ENCODE peak calls at places on chromosomes 2 and 18, in seven cellular contexts. One of them, this sample, is unnamed.

GRCh38 chr2:225994748-225995405 is 595.4 kb downstream of the NYAP2 start:
- DNase-seq in activated CD8-positive, alpha-beta T cell treated with anti-CD3 and anti-CD28 coated beads for 36 hours: no peak
- DNase-seq in breast epithelium: no peak
- DNase-seq in AG10803: peak; percentile 45
- DNase-seq in MCF 10A: peak; percentile 13
- DNase-seq in SK-N-SH: no peak
- DNase-seq in AG04449: no peak
- DNase-seq in this sample: no peak

GRCh38 chr18:60552948-60553347 is 180.4 kb upstream of the MC4R start:
- DNase-seq in MCF 10A: no peak
- DNase-seq in activated CD8-positive, alpha-beta T cell treated with anti-CD3 and anti-CD28 coated beads for 36 hours: no peak
- DNase-seq in AG04449: no peak
- DNase-seq in AG10803: no peak
- DNase-seq in SK-N-SH: no peak
- DNase-seq in breast epithelium: no peak
- DNase-seq in this sample: no peak

GRCh38 chr2:172084734-172085459 is 410 bp upstream of the DLX1 start:
- DNase-seq in breast epithelium: no peak
- DNase-seq in SK-N-SH: peak; percentile 93
- DNase-seq in AG04449: peak; percentile 89
- DNase-seq in activated CD8-positive, alpha-beta T cell treated with anti-CD3 and anti-CD28 coated beads for 36 hours: peak; percentile 80
- DNase-seq in MCF 10A: peak; percentile 96
- DNase-seq in AG10803: peak; percentile 97
- DNase-seq in this sample: peak; percentile 87

GRCh38 chr2:119544075-119545031 is at the start of gene CFAP221:
- DNase-seq in MCF 10A: peak; percentile 55
- DNase-seq in AG10803: peak; percentile 49
- DNase-seq in activated CD8-positive, alpha-beta T cell treated with anti-CD3 and anti-CD28 coated beads for 36 hours: peak; percentile 78
- DNase-seq in SK-N-SH: peak; percentile 94
- DNase-seq in AG04449: no peak
- DNase-seq in breast epithelium: peak; percentile 28
- DNase-seq in this sample: peak; percentile 64

GRCh38 chr2:227373389-227373788 is 5.7 kb downstream of the TM4SF20 start:
- DNase-seq in AG04449: no peak
- DNase-seq in MCF 10A: no peak
- DNase-seq in SK-N-SH: no peak
- DNase-seq in activated CD8-positive, alpha-beta T cell treated with anti-CD3 and anti-CD28 coated beads for 36 hours: no peak
- DNase-seq in breast epithelium: no peak
- DNase-seq in AG10803: no peak
- DNase-seq in this sample: no peak

GRCh38 chr18:59041819-59042476 is 97.7 kb upstream of the SEC11C start:
- DNase-seq in activated CD8-positive, alpha-beta T cell treated with anti-CD3 and anti-CD28 coated beads for 36 hours: no peak
- DNase-seq in MCF 10A: no peak
- DNase-seq in SK-N-SH: no peak
- DNase-seq in AG04449: no peak
- DNase-seq in AG10803: no peak
- DNase-seq in breast epithelium: no peak
- DNase-seq in this sample: no peak

GRCh38 chr2:42493885-42494433 is at the start of gene KCNG3:
- DNase-seq in breast epithelium: no peak
- DNase-seq in AG10803: peak; percentile 7
- DNase-seq in MCF 10A: no peak
- DNase-seq in SK-N-SH: peak; percentile 96
- DNase-seq in activated CD8-positive, alpha-beta T cell treated with anti-CD3 and anti-CD28 coated beads for 36 hours: peak; percentile 73
- DNase-seq in AG04449: no peak
- DNase-seq in this sample: peak; percentile 81

GRCh38 chr2:231604101-231604684 is 11.5 kb downstream of the TEX44 start:
- DNase-seq in MCF 10A: peak; percentile 33
- DNase-seq in activated CD8-positive, alpha-beta T cell treated with anti-CD3 and anti-CD28 coated beads for 36 hours: no peak
- DNase-seq in AG04449: no peak
- DNase-seq in breast epithelium: peak; percentile 48
- DNase-seq in SK-N-SH: no peak
- DNase-seq in AG10803: no peak
- DNase-seq in this sample: peak; percentile 74

GRCh38 chr18:13539050-13539449 is 187.3 kb downstream of the FAM210A start:
- DNase-seq in activated CD8-positive, alpha-beta T cell treated with anti-CD3 and anti-CD28 coated beads for 36 hours: peak; percentile 67
- DNase-seq in SK-N-SH: no peak
- DNase-seq in breast epithelium: no peak
- DNase-seq in AG04449: no peak
- DNase-seq in MCF 10A: no peak
- DNase-seq in AG10803: no peak
- DNase-seq in this sample: no peak

GRCh38 chr2:140600116-140600515 is 1530.7 kb downstream of the LRP1B start:
- DNase-seq in breast epithelium: no peak
- DNase-seq in AG10803: peak; percentile 13
- DNase-seq in SK-N-SH: no peak
- DNase-seq in MCF 10A: peak; percentile 6
- DNase-seq in activated CD8-positive, alpha-beta T cell treated with anti-CD3 and anti-CD28 coated beads for 36 hours: no peak
- DNase-seq in AG04449: no peak
- DNase-seq in this sample: no peak

GRCh38 chr2:162968306-162968705 is 129.7 kb upstream of the KCNH7 start:
- DNase-seq in AG10803: no peak
- DNase-seq in activated CD8-positive, alpha-beta T cell treated with anti-CD3 and anti-CD28 coated beads for 36 hours: no peak
- DNase-seq in AG04449: no peak
- DNase-seq in breast epithelium: no peak
- DNase-seq in MCF 10A: no peak
- DNase-seq in SK-N-SH: no peak
- DNase-seq in this sample: no peak

GRCh38 chr2:108629417-108629816 is 89.9 kb upstream of the RANBP2 start:
- DNase-seq in AG10803: no peak
- DNase-seq in AG04449: no peak
- DNase-seq in activated CD8-positive, alpha-beta T cell treated with anti-CD3 and anti-CD28 coated beads for 36 hours: no peak
- DNase-seq in MCF 10A: no peak
- DNase-seq in SK-N-SH: no peak
- DNase-seq in breast epithelium: no peak
- DNase-seq in this sample: peak; percentile 65

GRCh38 chr2:113124181-113124961 is 3.0 kb upstream of the IL1RN start:
- DNase-seq in MCF 10A: peak; percentile 66
- DNase-seq in AG04449: no peak
- DNase-seq in SK-N-SH: no peak
- DNase-seq in AG10803: peak; percentile 33
- DNase-seq in activated CD8-positive, alpha-beta T cell treated with anti-CD3 and anti-CD28 coated beads for 36 hours: peak; percentile 48
- DNase-seq in breast epithelium: no peak
- DNase-seq in this sample: no peak

GRCh38 chr2:84492571-84492970 is 23.7 kb upstream of the DNAH6 start:
- DNase-seq in activated CD8-positive, alpha-beta T cell treated with anti-CD3 and anti-CD28 coated beads for 36 hours: no peak
- DNase-seq in breast epithelium: no peak
- DNase-seq in AG04449: no peak
- DNase-seq in AG10803: peak; percentile 40
- DNase-seq in MCF 10A: no peak
- DNase-seq in SK-N-SH: no peak
- DNase-seq in this sample: no peak

GRCh38 chr2:63632382-63632781 is 43.6 kb downstream of the MDH1 start:
- DNase-seq in AG04449: no peak
- DNase-seq in MCF 10A: no peak
- DNase-seq in activated CD8-positive, alpha-beta T cell treated with anti-CD3 and anti-CD28 coated beads for 36 hours: no peak
- DNase-seq in breast epithelium: no peak
- DNase-seq in SK-N-SH: no peak
- DNase-seq in AG10803: no peak
- DNase-seq in this sample: no peak

GRCh38 chr2:120269076-120269744 is 16.6 kb downstream of the RALB start:
- DNase-seq in SK-N-SH: no peak
- DNase-seq in activated CD8-positive, alpha-beta T cell treated with anti-CD3 and anti-CD28 coated beads for 36 hours: peak; percentile 29
- DNase-seq in AG10803: no peak
- DNase-seq in AG04449: no peak
- DNase-seq in MCF 10A: no peak
- DNase-seq in breast epithelium: no peak
- DNase-seq in this sample: no peak

GRCh38 chr2:158799181-158799580 is 4.1 kb downstream of the DAPL1 start:
- DNase-seq in AG10803: no peak
- DNase-seq in breast epithelium: no peak
- DNase-seq in activated CD8-positive, alpha-beta T cell treated with anti-CD3 and anti-CD28 coated beads for 36 hours: no peak
- DNase-seq in AG04449: no peak
- DNase-seq in SK-N-SH: no peak
- DNase-seq in MCF 10A: no peak
- DNase-seq in this sample: no peak

GRCh38 chr2:10286216-10287037 is 16.3 kb upstream of the HPCAL1 start:
- DNase-seq in breast epithelium: no peak
- DNase-seq in AG04449: no peak
- DNase-seq in AG10803: no peak
- DNase-seq in MCF 10A: peak; percentile 33
- DNase-seq in activated CD8-positive, alpha-beta T cell treated with anti-CD3 and anti-CD28 coated beads for 36 hours: no peak
- DNase-seq in SK-N-SH: peak; percentile 93
- DNase-seq in this sample: no peak

DNA sequence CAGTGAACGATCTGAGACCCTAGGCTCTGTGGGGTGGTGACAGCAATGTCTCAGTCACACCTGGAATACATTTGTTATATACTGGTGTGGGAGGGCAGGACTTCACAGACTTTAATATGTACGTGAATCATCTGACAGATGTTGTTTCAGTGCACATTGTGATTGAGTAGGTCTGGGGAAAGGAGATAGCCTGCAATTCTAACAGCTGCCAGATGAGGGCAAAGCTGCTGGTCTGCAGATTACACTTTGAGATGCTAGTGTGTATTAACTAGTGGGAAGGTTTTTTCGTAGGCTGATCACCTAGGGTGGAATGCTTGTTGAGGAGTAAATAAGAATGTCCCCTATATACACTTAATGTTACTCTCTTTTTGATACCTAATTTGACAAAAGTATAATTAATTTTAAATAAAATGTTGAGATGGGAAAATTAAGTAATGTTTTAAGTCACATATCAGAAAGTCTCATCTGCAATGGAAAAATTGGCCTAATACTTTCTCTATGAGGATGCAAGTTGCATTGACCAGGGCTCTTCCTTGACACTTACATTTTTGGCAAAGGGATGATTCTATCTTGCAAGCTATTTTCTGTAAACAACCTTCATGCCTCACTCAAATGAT is 496.9 kb upstream of the HNMT start:
- DNase-seq in breast epithelium: no peak
- DNase-seq in AG10803: peak; percentile 33
- DNase-seq in SK-N-SH: peak; percentile 44
- DNase-seq in AG04449: no peak
- DNase-seq in activated CD8-positive, alpha-beta T cell treated with anti-CD3 and anti-CD28 coated beads for 36 hours: peak; percentile 38
- DNase-seq in MCF 10A: peak; percentile 73
- DNase-seq in this sample: peak; percentile 14
- TF ChIP-seq CTCF in breast epithelium: no peak
- TF ChIP-seq CTCF in AG10803: peak; percentile 66
- TF ChIP-seq CTCF in SK-N-SH: peak; percentile 63
- TF ChIP-seq CTCF in AG04449: peak; percentile 31
- TF ChIP-seq CTCF in activated CD8-positive, alpha-beta T cell treated with anti-CD3 and anti-CD28 coated beads for 36 hours: peak; percentile 50
- TF ChIP-seq CTCF in MCF 10A: peak; percentile 60
- TF ChIP-seq CTCF in this sample: peak; percentile 54

DNA sequence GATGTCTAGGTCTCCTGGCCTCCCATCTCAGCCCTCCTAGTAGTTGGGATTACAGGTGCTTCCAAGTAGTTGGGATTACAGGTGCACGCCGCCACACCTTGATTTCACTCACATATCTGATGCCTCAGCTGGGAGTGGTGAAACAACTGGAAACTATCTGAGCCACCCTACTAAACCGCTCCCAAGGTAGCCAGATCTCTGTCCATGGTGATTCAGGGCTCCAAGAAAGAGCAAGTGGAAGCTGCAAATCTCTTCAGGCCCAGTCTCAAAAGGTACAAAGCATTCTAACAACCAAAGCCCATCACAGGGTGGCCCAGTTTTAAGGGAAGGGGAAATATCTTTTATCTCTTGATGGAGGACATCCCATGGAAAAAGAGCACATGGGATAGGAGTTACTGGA is 19.0 kb downstream of the C1GALT1C1L start:
- DNase-seq in activated CD8-positive, alpha-beta T cell treated with anti-CD3 and anti-CD28 coated beads for 36 hours: no peak
- DNase-seq in breast epithelium: no peak
- DNase-seq in SK-N-SH: no peak
- DNase-seq in AG04449: no peak
- DNase-seq in AG10803: no peak
- DNase-seq in MCF 10A: no peak
- DNase-seq in this sample: no peak
- TF ChIP-seq CTCF in activated CD8-positive, alpha-beta T cell treated with anti-CD3 and anti-CD28 coated beads for 36 hours: no peak
- TF ChIP-seq CTCF in breast epithelium: no peak
- TF ChIP-seq CTCF in SK-N-SH: no peak
- TF ChIP-seq CTCF in AG04449: no peak
- TF ChIP-seq CTCF in AG10803: no peak
- TF ChIP-seq CTCF in MCF 10A: no peak
- TF ChIP-seq CTCF in this sample: no peak

DNA sequence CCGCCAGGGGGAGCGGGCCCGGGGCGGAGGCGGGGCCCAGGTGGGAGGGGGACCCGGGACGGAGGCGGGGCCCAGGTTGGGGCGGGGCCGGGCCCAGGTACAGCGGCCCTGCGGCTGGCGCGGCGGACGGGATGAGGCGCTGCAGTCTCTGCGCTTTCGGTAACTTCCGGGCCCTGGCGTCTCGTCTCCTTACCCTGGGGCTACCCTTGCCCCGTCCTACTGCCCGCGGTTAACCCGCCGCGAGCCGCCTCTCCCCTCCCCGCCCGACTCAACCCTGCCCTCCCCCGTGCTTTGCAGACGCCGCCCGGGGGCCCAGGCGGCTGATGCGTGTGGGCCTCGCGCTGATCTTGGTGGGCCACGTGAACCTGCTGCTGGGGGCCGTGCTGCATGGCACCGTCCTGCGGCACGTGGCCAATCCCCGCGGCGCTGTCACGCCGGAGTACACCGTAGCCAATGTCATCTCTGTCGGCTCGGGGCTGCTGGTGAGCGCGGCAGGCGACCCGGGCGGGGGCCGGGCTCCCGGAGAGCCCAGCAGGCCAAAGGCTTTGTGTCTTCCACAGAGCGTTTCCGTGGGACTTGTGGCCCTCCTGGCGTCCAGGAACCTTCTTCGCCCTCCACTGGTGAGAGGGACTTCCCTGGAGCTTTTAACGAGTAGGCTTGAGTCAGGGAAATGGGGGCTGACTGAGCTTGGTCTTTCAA is at the start of gene KRTCAP3:
- DNase-seq in SK-N-SH: peak; percentile 58
- DNase-seq in activated CD8-positive, alpha-beta T cell treated with anti-CD3 and anti-CD28 coated beads for 36 hours: no peak
- DNase-seq in MCF 10A: peak; percentile 35
- DNase-seq in breast epithelium: peak; percentile 29
- DNase-seq in AG04449: no peak
- DNase-seq in AG10803: no peak
- DNase-seq in this sample: peak; percentile 82
- TF ChIP-seq CTCF in SK-N-SH: no peak
- TF ChIP-seq CTCF in activated CD8-positive, alpha-beta T cell treated with anti-CD3 and anti-CD28 coated beads for 36 hours: no peak
- TF ChIP-seq CTCF in MCF 10A: no peak
- TF ChIP-seq CTCF in breast epithelium: no peak
- TF ChIP-seq CTCF in AG04449: no peak
- TF ChIP-seq CTCF in AG10803: no peak
- TF ChIP-seq CTCF in this sample: no peak

DNA sequence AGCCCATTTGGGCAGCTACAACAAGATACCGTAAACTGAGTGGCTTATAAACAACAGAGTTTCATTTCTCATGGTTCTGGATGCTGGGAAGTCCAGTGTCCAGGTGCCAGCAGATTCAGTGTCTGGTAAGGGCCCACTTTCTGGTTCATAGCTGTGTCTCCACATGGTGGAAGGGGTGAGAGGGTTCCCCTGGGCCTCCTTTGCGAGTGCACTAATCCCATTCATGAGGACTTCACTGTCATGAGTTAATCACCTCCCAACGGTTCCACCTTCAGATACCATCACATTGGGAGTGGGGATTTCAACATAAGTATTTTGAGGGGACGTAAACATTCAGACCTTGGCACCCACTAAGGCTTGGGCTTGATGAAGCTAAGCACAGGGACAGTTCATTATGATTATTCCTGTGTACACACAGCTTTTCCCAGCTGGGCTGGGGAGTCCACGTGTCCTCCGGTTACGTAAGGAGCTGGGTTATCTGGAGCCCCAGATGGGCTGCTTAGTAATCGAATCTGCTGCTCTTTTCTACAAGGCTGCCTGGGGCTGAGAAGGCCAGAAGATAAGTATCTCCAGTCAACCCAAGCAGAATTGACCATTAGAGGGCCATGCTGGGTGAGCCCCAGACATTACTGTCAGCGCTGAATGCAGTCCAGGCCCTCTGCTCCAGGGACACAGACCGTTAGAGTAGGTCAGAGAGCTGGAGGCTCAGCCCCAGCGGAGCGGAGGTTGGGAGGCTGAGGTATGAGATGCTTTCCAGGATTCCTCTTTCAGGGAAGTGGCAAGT is 42.7 kb downstream of the EPAS1 start:
- DNase-seq in AG10803: no peak
- DNase-seq in SK-N-SH: peak; percentile 86
- DNase-seq in breast epithelium: no peak
- DNase-seq in AG04449: no peak
- DNase-seq in activated CD8-positive, alpha-beta T cell treated with anti-CD3 and anti-CD28 coated beads for 36 hours: no peak
- DNase-seq in MCF 10A: no peak
- DNase-seq in this sample: no peak
- TF ChIP-seq CTCF in AG10803: no peak
- TF ChIP-seq CTCF in SK-N-SH: no peak
- TF ChIP-seq CTCF in breast epithelium: no peak
- TF ChIP-seq CTCF in AG04449: no peak
- TF ChIP-seq CTCF in activated CD8-positive, alpha-beta T cell treated with anti-CD3 and anti-CD28 coated beads for 36 hours: no peak
- TF ChIP-seq CTCF in MCF 10A: no peak
- TF ChIP-seq CTCF in this sample: no peak

This sample was measured in GM10248.